ENCODE peak calls at places on chromosome 5, in eight cellular contexts. O is AG10803, H is activated T-helper 1 cell treated with Interleukin-2 at 50 U/mL for 16 hours, E is coronary artery, Z is progenitor cell of endocrine pancreas, V is H7, G is psoas muscle, D is GM12891. X is an unnamed sample.

GRCh38 chr5:179825655-179826182 is 5.0 kb downstream of the SQSTM1 start:
- DNase-seq in E (no peak), V (peak), O (no peak), H (no peak), Z (no peak), D (no peak), G (no peak), X (no peak)

GRCh38 chr5:74625742-74626241 is 14.7 kb downstream of the ENC1 start:
- DNase-seq in D (no peak), H (no peak), Z (no peak), E (no peak), G (no peak), O (no peak), V (peak), X (no peak)

GRCh38 chr5:140090251-140090650 is 23.7 kb upstream of the PURA start:
- DNase-seq in D (no peak), H (no peak), G (no peak), O (no peak), Z (no peak), E (no peak), V (no peak), X (no peak)

GRCh38 chr5:159668556-159668955 is 247.7 kb upstream of the ADRA1B start:
- DNase-seq in G (no peak), Z (no peak), E (no peak), O (no peak), V (no peak), D (no peak), H (no peak), X (no peak)

GRCh38 chr5:179549973-179550510 is 312 bp upstream of the RUFY1 start:
- DNase-seq in Z (peak), O (no peak), G (no peak), H (no peak), E (peak), V (no peak), D (no peak), X (no peak)

GRCh38 chr5:167802755-167803431 is 488.6 kb upstream of the WWC1 start:
- DNase-seq in H (no peak), O (peak), E (no peak), Z (no peak), V (no peak), D (no peak), G (no peak), X (no peak)

GRCh38 chr5:153613143-153613542 is 122.7 kb downstream of the GRIA1 start:
- DNase-seq in Z (no peak), D (no peak), O (peak), E (no peak), G (no peak), H (no peak), V (no peak), X (no peak)

GRCh38 chr5:120955795-120956194 is 491.7 kb downstream of the PRR16 start:
- DNase-seq in D (no peak), G (no peak), V (no peak), O (no peak), Z (no peak), E (no peak), H (no peak), X (no peak)

GRCh38 chr5:42745426-42745825 is 11.2 kb upstream of the CCDC152 start:
- DNase-seq in O (no peak), H (no peak), V (peak), E (no peak), Z (no peak), G (no peak), D (no peak), X (no peak)

GRCh38 chr5:171968512-171968911 is 37.9 kb downstream of the FBXW11 start:
- DNase-seq in H (no peak), D (no peak), G (no peak), V (no peak), O (no peak), Z (no peak), E (no peak), X (no peak)

GRCh38 chr5:83199126-83199525 is 121.8 kb downstream of the XRCC4 start:
- DNase-seq in G (no peak), E (no peak), Z (no peak), O (no peak), H (no peak), V (no peak), D (no peak), X (no peak)

GRCh38 chr5:157182143-157182757 is 1.6 kb downstream of the ITK start:
- DNase-seq in E (no peak), O (no peak), G (no peak), V (no peak), H (no peak), Z (no peak), D (no peak), X (no peak)

GRCh38 chr5:109833946-109834345 is 144.2 kb downstream of the MAN2A1 start:
- DNase-seq in D (no peak), E (no peak), O (no peak), V (no peak), Z (no peak), H (no peak), G (no peak), X (no peak)

GRCh38 chr5:82405166-82405565 is 127.0 kb upstream of the RPS23 start:
- DNase-seq in O (peak), D (no peak), E (no peak), H (no peak), Z (no peak), G (no peak), V (no peak), X (no peak)

GRCh38 chr5:57117601-57118000 is 56.3 kb upstream of the GPBP1 start:
- DNase-seq in E (no peak), G (no peak), Z (no peak), V (no peak), D (no peak), O (no peak), H (peak), X (peak)

GRCh38 chr5:94314507-94315170 is 303.8 kb downstream of the KIAA0825 start:
- DNase-seq in Z (no peak), D (no peak), E (no peak), V (no peak), O (no peak), H (no peak), G (no peak), X (no peak)

GRCh38 chr5:140251527-140251973 is 51.4 kb downstream of the PFDN1 start:
- DNase-seq in G (peak), H (peak), O (peak), D (no peak), E (no peak), V (no peak), Z (no peak), X (peak)

GRCh38 chr5:91381134-91381773 is 1.9 kb downstream of the ARRDC3 start:
- DNase-seq in D (no peak), E (no peak), V (no peak), O (no peak), H (no peak), G (no peak), Z (no peak), X (no peak)

GRCh38 chr5:39100851-39101396 is 26.7 kb upstream of the RICTOR start:
- DNase-seq in G (no peak), H (no peak), D (no peak), E (no peak), O (peak), V (no peak), Z (no peak), X (no peak)

GRCh38 chr5:158654415-158654814 is 445.3 kb downstream of the EBF1 start:
- DNase-seq in E (no peak), V (no peak), H (no peak), D (no peak), G (no peak), Z (no peak), O (no peak), X (no peak)

GRCh38 chr5:30100929-30101328 is 1092.6 kb upstream of the CDH6 start:
- DNase-seq in V (no peak), Z (no peak), H (no peak), O (no peak), E (no peak), D (no peak), G (no peak), X (no peak)

GRCh38 chr5:1174122-1174936 is 27.1 kb upstream of the SLC6A19 start:
- DNase-seq in E (no peak), D (no peak), G (peak), Z (peak), H (no peak), V (peak), O (peak), X (peak)

GRCh38 chr5:32283539-32284377 is 29.0 kb downstream of the MTMR12 start:
- DNase-seq in V (no peak), G (no peak), O (peak), H (no peak), D (no peak), Z (no peak), E (no peak), X (no peak)

X was measured in CD4-positive, alpha-beta T cell.